ENCODE peak calls at places on chromosomes 3 and 15, in ten cellular contexts. A is stimulated activated CD4-positive, alpha-beta T cell treated with anti-CD3 and anti-CD28 coated beads, TNF-alpha, amount 100 ng/mL, for 24 hours; R is iPS-NIHi11; I is neural progenitor cell; D is HEK293T; M is H9; W is epithelial cell of esophagus; Z is tibial artery; V is LHCN-M2; L is choroid plexus epithelial cell. X is an unnamed sample.

GRCh38 chr3:151443583-151443982 is 17.3 kb downstream of the IGSF10 start:
- DNase-seq in A (no peak), R (peak), I (peak), D (no peak), M (no peak), W (peak), Z (no peak), V (no peak), L (peak), X (no peak)

GRCh38 chr3:2343031-2343682 is 244.5 kb downstream of the CNTN4 start:
- DNase-seq in A (no peak), R (no peak), I (no peak), D (no peak), M (no peak), W (no peak), Z (no peak), V (no peak), L (no peak), X (no peak)

GRCh38 chr3:24810881-24811280 is 316.2 kb upstream of the THRB start:
- DNase-seq in A (no peak), R (no peak), I (no peak), D (no peak), M (no peak), W (no peak), Z (no peak), V (no peak), L (peak), X (no peak)

GRCh38 chr3:53346514-53346913 is 829 bp downstream of the DCP1A start:
- DNase-seq in A (no peak), R (peak), I (peak), D (peak), M (no peak), W (no peak), Z (no peak), V (no peak), L (no peak), X (no peak)

GRCh38 chr15:43930079-43930478 is 103.3 kb downstream of the WDR76 start:
- DNase-seq in A (no peak), R (peak), I (peak), D (peak), M (peak), W (peak), Z (no peak), V (peak), L (peak), X (no peak)

GRCh38 chr15:86384191-86384590 is 304.5 kb downstream of the AGBL1 start:
- DNase-seq in A (no peak), R (no peak), I (no peak), D (no peak), M (no peak), W (no peak), Z (no peak), V (peak), L (no peak), X (no peak)

GRCh38 chr3:87575538-87575937 is 299.2 kb upstream of the POU1F1 start:
- DNase-seq in A (no peak), R (no peak), I (peak), D (no peak), M (no peak), W (no peak), Z (no peak), V (peak), L (no peak), X (no peak)

GRCh38 chr3:108552267-108553159 is 36.7 kb downstream of the CIP2A start:
- DNase-seq in A (no peak), R (peak), I (peak), D (no peak), M (no peak), W (peak), Z (no peak), V (peak), L (peak), X (peak)

GRCh38 chr3:138331143-138331894 is 1.7 kb upstream of the NME9 start:
- DNase-seq in A (no peak), R (no peak), I (no peak), D (no peak), M (no peak), W (no peak), Z (no peak), V (peak), L (peak), X (no peak)

GRCh38 chr15:28002867-28003266 is 96.2 kb downstream of the OCA2 start:
- DNase-seq in A (no peak), R (no peak), I (no peak), D (no peak), M (no peak), W (no peak), Z (no peak), V (no peak), L (no peak), X (no peak)

GRCh38 chr3:20160230-20160629 is 25.8 kb downstream of the SGO1 start:
- DNase-seq in A (no peak), R (no peak), I (no peak), D (no peak), M (no peak), W (no peak), Z (no peak), V (no peak), L (no peak), X (no peak)